ENCODE peak calls at places on chromosomes 1 and 21, in four cellular contexts. A is fibroblast of pulmonary artery, T is NCI-H2029, D is Calu3. W is an unnamed sample.
A peak's percentile ranks its signal among the peaks of the same experiment; 100 is the strongest.

GRCh38 chr1:205273551-205273982 is 45.8 kb downstream of the TMCC2 start:
- DNase-seq in T (peak; percentile 77), A (peak; percentile 82), D (peak; percentile 91), W (peak; percentile 90)

GRCh38 chr1:6275826-6276764 is 15.2 kb upstream of the GPR153 start:
- DNase-seq in T (no peak), A (peak; percentile 79), D (no peak), W (peak; percentile 46)

GRCh38 chr1:15188145-15188544 is 34.6 kb downstream of the TMEM51 start:
- DNase-seq in A (no peak), T (peak; percentile 36), D (no peak), W (no peak)

GRCh38 chr1:155513300-155513926 is 49.2 kb downstream of the ASH1L start:
- DNase-seq in T (no peak), D (no peak), A (peak; percentile 30), W (no peak)

GRCh38 chr21:45981154-45981606 is 390 bp upstream of the COL6A1 start:
- DNase-seq in T (no peak), D (peak; percentile 50), A (peak; percentile 93), W (peak; percentile 60)

GRCh38 chr1:25875856-25876692 is 566 bp upstream of the PAQR7 start:
- DNase-seq in A (no peak), D (no peak), T (no peak), W (no peak)

GRCh38 chr1:86860424-86860823 is 53.5 kb downstream of the SELENOF start:
- DNase-seq in A (no peak), T (no peak), D (no peak), W (no peak)

GRCh38 chr1:183043872-183044859 is 20.9 kb downstream of the LAMC1 start:
- DNase-seq in A (no peak), D (no peak), T (no peak), W (no peak)

GRCh38 chr1:12495725-12496124 is 122.3 kb downstream of the DHRS3 start:
- DNase-seq in D (no peak), A (no peak), T (no peak), W (no peak)

GRCh38 chr1:58983633-58984301 is 199.9 kb upstream of the JUN start:
- DNase-seq in T (no peak), D (no peak), A (no peak), W (no peak)

GRCh38 chr1:199821029-199821779 is 206.3 kb upstream of the NR5A2 start:
- DNase-seq in A (no peak), T (peak; percentile 55), D (no peak), W (peak; percentile 25)

GRCh38 chr1:178704833-178705232 is 20.2 kb upstream of the RALGPS2 start:
- DNase-seq in D (no peak), T (no peak), A (no peak), W (no peak)

GRCh38 chr1:232626452-232626851 is 3.5 kb downstream of the SIPA1L2 start:
- DNase-seq in A (no peak), D (no peak), T (no peak), W (no peak)

GRCh38 chr1:55421317-55421716 is 206.2 kb upstream of the USP24 start:
- DNase-seq in A (no peak), T (no peak), D (no peak), W (no peak)

GRCh38 chr1:60274422-60275419 is 201.2 kb upstream of the C1orf87 start:
- DNase-seq in A (no peak), T (peak; percentile 59), D (no peak), W (no peak)

GRCh38 chr1:20430355-20431290 is 55.4 kb downstream of the CAMK2N1 start:
- DNase-seq in T (no peak), A (peak; percentile 34), D (peak; percentile 47), W (peak; percentile 47)

W was measured in colonic mucosa.